ENCODE peak calls at places on chromosomes 11 and 22, in seven cellular contexts. X is K562, P is astrocyte of the spinal cord, N is H1, L is A549, V is uterus, E is endothelial cell of umbilical vein. H is an unnamed sample.

GRCh38 chr22:43878079-43878795 is 13.6 kb downstream of the PNPLA5 start:
- DNase-seq in X (no peak), P (no peak), N (no peak), L (no peak), V (no peak), E (no peak), H (no peak)

GRCh38 chr11:79694368-79694767 is 253.5 kb upstream of the TENM4 start:
- DNase-seq in X (no peak), P (no peak), N (no peak), L (no peak), V (no peak), E (no peak), H (no peak)

GRCh38 chr11:73236205-73236765 is 18.2 kb downstream of the P2RY2 start:
- DNase-seq in X (no peak), P (no peak), N (no peak), L (no peak), V (no peak), E (no peak), H (no peak)

GRCh38 chr22:20003304-20003703 is 13.3 kb downstream of the ARVCF start:
- DNase-seq in X (no peak), P (no peak), N (no peak), L (no peak), V (no peak), E (no peak), H (no peak)

GRCh38 chr11:47201015-47201414 is 13.8 kb upstream of the DDB2 start:
- DNase-seq in X (no peak), P (no peak), N (no peak), L (no peak), V (no peak), E (no peak), H (no peak)

GRCh38 chr11:19676508-19677379 is 35.9 kb upstream of the NAV2 start:
- DNase-seq in X (no peak), P (peak), N (no peak), L (no peak), V (peak), E (peak), H (no peak)

GRCh38 chr11:125223901-125224331 is 59.4 kb downstream of the PKNOX2 start:
- DNase-seq in X (no peak), P (no peak), N (no peak), L (no peak), V (no peak), E (no peak), H (no peak)

GRCh38 chr11:83042966-83043711 is 28.6 kb downstream of the RAB30 start:
- DNase-seq in X (no peak), P (no peak), N (no peak), L (no peak), V (no peak), E (no peak), H (no peak)

GRCh38 chr22:48899523-48900326 is 927.9 kb downstream of the BRD1 start:
- DNase-seq in X (no peak), P (no peak), N (no peak), L (no peak), V (no peak), E (no peak), H (no peak)

GRCh38 chr11:75775056-75775455 is 6.5 kb downstream of the DGAT2 start:
- DNase-seq in X (no peak), P (no peak), N (no peak), L (no peak), V (no peak), E (no peak), H (no peak)

DNA sequence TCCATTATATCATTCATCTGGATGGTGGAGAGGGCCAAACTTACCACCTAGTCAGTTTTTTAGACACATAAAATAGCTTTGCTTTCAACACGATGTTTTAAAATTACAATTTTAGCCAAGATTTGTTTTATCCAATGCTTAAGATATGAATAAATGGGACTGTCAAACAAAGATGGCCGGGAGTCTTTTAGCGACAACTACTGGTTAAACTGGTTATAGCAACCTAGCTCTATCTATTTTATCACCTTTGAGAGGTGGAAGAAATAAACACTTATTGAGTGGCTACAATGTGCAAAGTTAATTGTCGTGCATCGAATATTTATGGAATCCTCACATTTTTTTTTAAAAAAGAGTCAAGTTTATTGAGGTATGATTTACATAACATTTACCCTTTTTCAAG is 279.8 kb downstream of the MIAT start:
- DNase-seq in X (peak), P (no peak), N (no peak), L (no peak), V (no peak), E (no peak), H (no peak)
- TF ChIP-seq CTCF in X (peak), P (peak), N (peak), L (no peak), V (no peak), E (no peak), H (peak)

GRCh38 chr22:28801845-28802594 is 1.7 kb upstream of the XBP1 start:
- DNase-seq in X (peak), P (no peak), N (no peak), L (no peak), V (no peak), E (peak), H (no peak)

GRCh38 chr22:28800308-28801041 is at the start of gene XBP1:
- DNase-seq in X (peak), P (peak), N (peak), L (peak), V (peak), E (peak), H (peak)

GRCh38 chr22:28799834-28800307 is 498 bp downstream of the XBP1 start:
- DNase-seq in X (peak), P (peak), N (no peak), L (no peak), V (peak), E (peak), H (peak)

GRCh38 chr22:28799125-28799833 is 1.1 kb downstream of the XBP1 start:
- DNase-seq in X (peak), P (peak), N (no peak), L (peak), V (peak), E (peak), H (peak)

GRCh38 chr22:28802595-28803087 is 2.3 kb upstream of the XBP1 start:
- DNase-seq in X (no peak), P (no peak), N (no peak), L (no peak), V (no peak), E (no peak), H (no peak)
- H3K4me3 ChIP-seq in X (peak), P (no peak), N (no peak), L (no peak), V (peak), E (no peak), H (no peak)

DNA sequence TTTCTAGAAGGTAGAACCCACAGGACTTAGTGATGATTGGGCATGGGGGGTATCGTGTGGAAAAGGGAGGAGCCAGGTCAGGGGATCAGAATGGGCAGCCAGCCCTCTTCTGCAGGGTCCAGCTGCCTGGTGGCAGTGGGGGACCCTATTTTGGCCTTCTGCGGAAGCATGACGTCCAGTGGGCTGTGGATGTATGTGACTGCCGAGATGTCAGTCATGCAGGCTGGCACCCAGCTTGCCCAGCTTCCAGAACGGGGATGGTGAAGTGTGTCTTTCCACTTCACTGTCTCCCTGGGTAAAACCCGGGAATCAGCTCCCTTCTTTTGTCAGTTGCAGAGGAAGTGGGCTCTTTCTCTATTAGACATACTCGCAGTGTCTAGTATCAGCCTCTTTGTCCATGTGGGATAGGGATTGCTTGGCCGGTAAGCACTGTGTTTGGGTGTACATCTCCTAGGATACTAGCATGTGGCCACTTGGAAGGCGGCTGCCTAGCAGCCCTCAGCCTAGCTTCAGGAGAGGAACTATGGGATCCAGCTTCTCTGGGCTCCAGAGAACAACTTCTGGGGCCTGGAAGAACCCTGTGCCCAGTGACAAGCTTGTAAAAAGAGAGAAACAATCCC is 51.4 kb downstream of the GRIK4 start:
- DNase-seq in X (no peak), P (no peak), N (no peak), L (no peak), V (no peak), E (no peak), H (no peak)
- TF ChIP-seq CTCF in X (no peak), P (no peak), N (no peak), L (no peak), V (no peak), E (no peak), H (no peak)

DNA sequence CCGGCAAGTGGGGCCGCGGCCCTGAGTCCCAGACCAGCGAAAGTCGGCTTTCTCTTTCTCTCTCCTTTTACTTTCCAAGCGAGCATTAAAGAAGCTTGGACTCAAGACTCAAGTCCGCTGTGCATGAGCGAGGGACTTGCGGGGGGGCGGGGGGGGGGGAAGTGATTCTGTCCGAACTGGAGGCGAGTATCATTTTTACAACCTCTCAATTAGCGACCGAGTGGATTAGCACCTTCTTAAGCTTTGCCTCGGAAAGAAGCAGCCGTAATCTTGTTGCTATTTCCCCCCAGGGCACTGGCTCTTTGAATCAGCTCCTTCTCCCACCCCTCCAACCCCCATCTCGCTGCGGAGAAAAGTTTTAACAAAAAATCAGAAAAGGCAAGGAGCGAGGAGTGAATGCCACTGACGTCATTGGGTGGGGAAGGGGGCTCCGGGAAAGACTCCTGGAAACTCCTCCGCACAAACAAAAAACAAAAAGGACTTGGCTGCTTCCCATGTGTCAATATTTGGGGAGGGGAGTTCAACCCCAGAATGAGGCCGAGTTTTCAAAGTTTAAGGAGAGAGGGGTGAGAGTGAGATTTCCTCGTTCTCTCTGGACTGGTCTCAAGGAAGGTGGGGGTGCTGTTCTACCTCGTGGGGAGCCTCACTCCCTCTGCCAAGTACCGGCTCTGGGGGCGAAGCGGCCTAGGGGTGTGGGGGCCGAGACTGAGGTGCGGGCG is 2.3 kb upstream of the PAX6 start:
- DNase-seq in X (no peak), P (no peak), N (peak), L (no peak), V (no peak), E (no peak), H (no peak)
- H3K4me3 ChIP-seq in X (no peak), P (peak), N (peak), L (no peak), V (peak), E (no peak), H (peak)